ENCODE peak calls at places on chromosome 3, in four cellular contexts. W is GM13976, T is fibroblast of lung, P is H9. I is an unnamed sample.

GRCh38 chr3:151175952-151176351 is 27.1 kb downstream of the GPR171 start:
- DNase-seq in W (no peak), T (no peak), P (no peak), I (no peak)

GRCh38 chr3:149384911-149385321 is 7.5 kb upstream of the TM4SF1 start:
- DNase-seq in W (no peak), T (peak), P (no peak), I (no peak)

GRCh38 chr3:69731080-69731479 is 8.2 kb upstream of the MITF start:
- DNase-seq in W (no peak), T (no peak), P (no peak), I (no peak)

GRCh38 chr3:57948782-57949242 is 59.4 kb upstream of the FLNB start:
- DNase-seq in W (no peak), T (peak), P (peak), I (no peak)

GRCh38 chr3:32423534-32423933 is 31.9 kb downstream of the CMTM7 start:
- DNase-seq in W (no peak), T (no peak), P (no peak), I (no peak)

GRCh38 chr3:194521514-194522260 is 34.9 kb upstream of the ATP13A3 start:
- DNase-seq in W (no peak), T (peak), P (no peak), I (no peak)

GRCh38 chr3:192845196-192845855 is 72.3 kb downstream of the MB21D2 start:
- DNase-seq in W (no peak), T (peak), P (no peak), I (no peak)

GRCh38 chr3:193779933-193780332 is 186.9 kb downstream of the OPA1 start:
- DNase-seq in W (no peak), T (no peak), P (no peak), I (no peak)

GRCh38 chr3:184229424-184230080 is at the start of gene VWA5B2:
- DNase-seq in W (peak), T (peak), P (peak), I (peak)

GRCh38 chr3:120682095-120682681 is at the start of gene HGD:
- DNase-seq in W (no peak), T (no peak), P (no peak), I (no peak)

GRCh38 chr3:25542571-25543039 is 114.5 kb downstream of the RARB start:
- DNase-seq in W (no peak), T (no peak), P (no peak), I (no peak)

GRCh38 chr3:122357828-122358617 is 25.0 kb downstream of the MIX23 start:
- DNase-seq in W (no peak), T (peak), P (no peak), I (no peak)

GRCh38 chr3:190658106-190658505 is 144.2 kb downstream of the IL1RAP start:
- DNase-seq in W (no peak), T (no peak), P (no peak), I (no peak)

GRCh38 chr3:160822931-160823330 is 66.9 kb downstream of the PPM1L start:
- DNase-seq in W (no peak), T (no peak), P (no peak), I (no peak)

GRCh38 chr3:194139085-194139976 is 3.4 kb downstream of the HES1 start:
- DNase-seq in W (no peak), T (peak), P (peak), I (no peak)

GRCh38 chr3:196942915-196943277 is 568 bp upstream of the NCBP2 start:
- DNase-seq in W (no peak), T (peak), P (no peak), I (peak)

GRCh38 chr3:33658971-33659848 is 58.8 kb downstream of the CLASP2 start:
- DNase-seq in W (peak), T (peak), P (peak), I (peak)

GRCh38 chr3:141382571-141382970 is 14.3 kb downstream of the ZBTB38 start:
- DNase-seq in W (no peak), T (no peak), P (no peak), I (no peak)

GRCh38 chr3:133643611-133644010 is 18.1 kb downstream of the TOPBP1 start:
- DNase-seq in W (no peak), T (no peak), P (no peak), I (no peak)

GRCh38 chr3:43490640-43491185 is 131.1 kb downstream of the ANO10 start:
- DNase-seq in W (no peak), T (no peak), P (no peak), I (no peak)

GRCh38 chr3:101829066-101829830 is 20.1 kb upstream of the NFKBIZ start:
- DNase-seq in W (no peak), T (peak), P (no peak), I (no peak)

GRCh38 chr3:64764386-64764929 is 76.7 kb upstream of the ADAMTS9 start:
- DNase-seq in W (no peak), T (no peak), P (no peak), I (no peak)

GRCh38 chr3:116059421-116060096 is 385.7 kb downstream of the LSAMP start:
- DNase-seq in W (no peak), T (peak), P (peak), I (no peak)

GRCh38 chr3:155673411-155673810 is 71.5 kb downstream of the PLCH1 start:
- DNase-seq in W (no peak), T (no peak), P (no peak), I (no peak)

GRCh38 chr3:144049374-144049773 is 77.8 kb downstream of the DIPK2A start:
- DNase-seq in W (no peak), T (no peak), P (no peak), I (no peak)

GRCh38 chr3:156605686-156606605 is 51.0 kb upstream of the SSR3 start:
- DNase-seq in W (peak), T (peak), P (peak), I (peak)

GRCh38 chr3:59150039-59150438 is 100.2 kb upstream of the CFAP20DC start:
- DNase-seq in W (no peak), T (no peak), P (peak), I (no peak)

GRCh38 chr3:46926039-46926438 is 48.5 kb downstream of the PTH1R start:
- DNase-seq in W (no peak), T (peak), P (no peak), I (peak)

GRCh38 chr3:69410301-69410700 is 24.4 kb upstream of the FRMD4B start:
- DNase-seq in W (peak), T (peak), P (peak), I (peak)

GRCh38 chr3:152444029-152444641 is 175.4 kb downstream of the MBNL1 start:
- DNase-seq in W (peak), T (peak), P (no peak), I (no peak)

DNA sequence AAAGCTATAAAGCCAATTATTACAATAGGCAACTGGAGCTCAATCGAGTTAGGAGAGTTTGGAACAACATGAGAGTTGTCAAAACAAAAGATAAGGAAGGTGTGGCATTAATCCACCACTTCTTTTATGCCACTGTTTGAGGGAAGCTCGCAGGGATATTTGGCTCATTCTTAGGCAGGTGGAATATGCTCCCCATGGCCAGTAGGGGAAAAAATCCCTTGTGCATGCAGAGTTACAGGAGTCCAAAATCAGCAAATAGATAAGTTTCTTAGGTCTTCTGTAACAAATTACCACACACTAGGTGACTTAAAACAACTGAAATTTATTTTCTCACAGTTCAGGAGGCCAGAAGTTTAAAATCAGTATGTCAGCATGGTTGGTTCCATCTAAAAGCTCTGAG is 135.4 kb upstream of the SYNPR start:
- DNase-seq in W (no peak), T (no peak), P (no peak), I (no peak)
- TF ChIP-seq CTCF in W (no peak), T (no peak), P (peak), I (peak)

DNA sequence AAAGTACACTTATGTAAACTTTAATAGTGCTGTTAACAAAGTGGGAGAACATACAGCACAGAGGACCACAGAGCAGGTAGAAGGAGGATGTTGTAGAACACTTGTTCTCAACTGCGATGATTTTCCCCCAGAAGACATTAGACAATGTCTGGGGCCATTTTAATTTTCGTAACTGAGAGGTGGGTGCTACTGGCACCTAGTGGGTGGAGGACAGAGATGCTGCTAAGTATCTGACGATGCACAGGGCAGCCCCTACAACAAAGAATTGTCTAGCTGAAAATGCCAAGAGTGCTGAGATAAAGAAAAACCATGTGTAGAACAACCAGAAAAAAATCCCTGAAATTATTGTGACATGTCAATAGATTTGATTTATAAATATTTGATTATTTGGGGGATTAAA is 5.0 kb upstream of the KBTBD8 start:
- DNase-seq in W (no peak), T (no peak), P (no peak), I (no peak)
- TF ChIP-seq CTCF in W (no peak), T (no peak), P (peak), I (no peak)

DNA sequence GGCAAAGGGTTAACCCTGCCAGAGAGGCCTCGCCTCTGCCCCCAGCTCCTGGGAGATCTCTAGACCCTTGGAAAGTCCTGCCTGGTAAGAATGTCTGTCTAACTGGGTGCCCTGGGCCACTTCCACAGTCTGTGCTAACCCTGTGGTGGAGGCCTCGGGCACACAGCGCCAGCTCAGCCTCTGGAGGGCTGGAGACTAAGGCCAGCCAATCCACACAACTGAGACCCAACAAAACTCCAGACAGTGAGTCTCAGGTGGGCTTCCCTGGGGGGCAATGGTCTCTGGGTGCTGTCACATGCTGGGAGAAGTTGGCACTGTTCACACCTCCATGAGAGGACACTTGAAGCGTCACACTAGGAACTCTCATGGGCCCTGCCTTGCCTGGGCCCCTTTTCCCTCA is 19.5 kb downstream of the ZXDC start:
- DNase-seq in W (no peak), T (no peak), P (no peak), I (no peak)
- TF ChIP-seq CTCF in W (no peak), T (no peak), P (no peak), I (no peak)

DNA sequence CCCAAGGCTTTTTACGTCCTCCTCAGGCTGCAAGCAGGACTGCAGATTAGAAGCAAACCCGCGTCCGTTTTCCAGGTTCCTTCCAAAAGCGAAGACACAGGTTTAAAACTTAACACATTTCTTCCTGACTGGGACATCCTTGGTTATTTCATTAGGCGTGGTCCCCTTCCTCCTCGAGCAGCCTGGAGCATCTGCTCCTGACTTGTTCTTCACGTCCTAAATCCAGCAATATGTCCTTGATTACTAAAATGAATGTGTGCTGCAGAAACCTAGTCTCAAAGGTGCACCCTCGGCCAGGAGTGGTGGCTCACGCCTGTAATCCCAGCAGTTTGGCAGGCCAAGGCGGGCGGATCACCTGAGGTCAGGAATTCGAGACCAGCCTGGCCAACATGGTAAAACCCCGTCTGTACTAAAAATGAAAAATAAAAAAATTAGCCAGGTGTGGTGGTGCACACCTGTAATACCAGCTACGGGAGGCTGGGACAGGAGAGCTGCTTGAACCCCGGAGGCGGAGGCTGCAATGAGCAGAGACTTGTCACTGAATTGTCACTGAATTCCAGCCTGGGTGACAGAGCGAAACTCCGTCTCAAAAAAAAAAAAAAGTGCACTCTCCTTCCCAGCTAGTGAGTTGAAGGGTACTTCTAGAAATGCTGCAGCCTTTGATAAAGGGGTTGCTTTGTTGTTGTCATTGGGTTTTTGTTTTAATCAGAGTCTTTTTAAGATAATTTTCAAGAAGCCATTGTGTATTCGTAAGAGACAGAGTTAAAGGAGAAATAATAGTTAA is 853 bp upstream of the LRIG1 start:
- DNase-seq in W (no peak), T (no peak), P (no peak), I (no peak)
- TF ChIP-seq CTCF in W (no peak), T (peak), P (no peak), I (no peak)

DNA sequence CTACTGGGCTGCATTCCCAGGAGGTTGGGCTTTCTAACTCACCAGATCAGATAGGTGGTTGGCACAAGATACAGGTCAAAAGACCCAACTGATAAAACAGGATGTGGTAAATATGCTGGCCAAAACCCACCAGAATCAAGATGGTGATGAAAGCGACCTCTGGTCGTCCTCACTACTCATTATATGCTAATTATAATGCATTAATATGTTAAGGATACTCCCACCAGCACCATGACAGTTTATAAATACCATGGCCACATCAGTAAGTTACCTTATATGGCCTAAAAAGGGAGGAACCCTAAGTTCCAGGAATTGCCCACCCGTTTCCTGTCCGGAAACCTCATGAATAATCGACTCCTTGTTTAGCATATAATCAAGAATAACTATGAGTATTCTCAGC is 31.6 kb downstream of the CFAP44 start:
- DNase-seq in W (no peak), T (peak), P (no peak), I (no peak)
- TF ChIP-seq CTCF in W (no peak), T (no peak), P (no peak), I (no peak)

DNA sequence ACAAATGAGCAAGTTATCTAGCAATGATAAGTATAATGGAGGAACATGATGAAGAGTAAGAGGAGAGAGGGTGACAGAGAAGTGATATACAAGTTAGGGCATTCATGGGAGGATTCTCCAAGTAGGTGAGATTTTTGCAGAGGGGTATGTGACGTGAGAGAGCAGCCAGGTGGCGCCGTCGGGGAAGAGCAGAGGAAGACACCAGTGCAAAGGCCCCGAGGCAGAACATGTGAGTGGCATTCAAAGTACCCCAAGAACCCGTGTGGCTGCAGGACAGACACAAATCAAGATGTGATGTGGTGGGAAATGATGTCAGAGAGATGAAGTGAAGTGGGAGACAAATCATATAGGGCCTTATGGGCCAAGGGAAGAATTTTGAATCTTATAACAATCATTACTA is 81.8 kb upstream of the GRM7 start:
- DNase-seq in W (no peak), T (no peak), P (no peak), I (no peak)
- TF ChIP-seq CTCF in W (no peak), T (no peak), P (peak), I (no peak)

DNA sequence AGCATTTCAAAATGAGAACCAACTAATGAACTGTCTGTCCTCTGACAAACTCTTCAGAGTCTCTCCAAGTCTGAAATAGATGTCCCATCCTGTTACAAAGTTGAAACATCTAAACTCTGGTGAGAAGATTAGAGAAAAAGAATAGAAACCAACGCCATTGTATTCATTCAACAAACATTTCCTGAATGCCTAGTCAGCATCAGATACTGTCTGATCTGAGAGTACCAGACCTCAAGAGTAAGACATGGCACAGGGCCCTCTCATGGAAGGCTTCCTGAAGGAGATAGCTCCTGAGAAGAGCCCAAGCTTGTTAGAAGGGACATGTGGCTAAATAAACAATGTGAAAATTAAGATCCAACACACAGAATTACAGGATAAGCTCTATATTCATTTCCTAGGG is 164.1 kb upstream of the LRRN1 start:
- DNase-seq in W (no peak), T (no peak), P (no peak), I (no peak)
- TF ChIP-seq CTCF in W (no peak), T (no peak), P (no peak), I (no peak)